ENCODE peak calls at places on chromosomes 12 and 14, in four cellular contexts. Z is mucosa of descending colon, F is NCI-H1436, Y is Calu3. D is an unnamed sample.

GRCh38 chr12:79371226-79371625 is 319.5 kb downstream of the PAWR start:
- DNase-seq in Z (no peak), F (no peak), Y (no peak), D (no peak)

GRCh38 chr14:93075891-93076290 is 39.8 kb downstream of the ITPK1 start:
- DNase-seq in Z (no peak), F (no peak), Y (no peak), D (no peak)

GRCh38 chr12:125185740-125186470 is 120.7 kb downstream of the AACS start:
- DNase-seq in Z (peak; percentile 77), F (peak; percentile 80), Y (peak; percentile 89), D (peak; percentile 86)

GRCh38 chr12:111406474-111407370 is 999 bp downstream of the SH2B3 start:
- DNase-seq in Z (no peak), F (no peak), Y (no peak), D (peak; percentile 43)

GRCh38 chr12:115937345-115937744 is 340.1 kb downstream of the MED13L start:
- DNase-seq in Z (no peak), F (no peak), Y (no peak), D (no peak)

GRCh38 chr14:54627718-54628345 is 60.9 kb downstream of the SAMD4A start:
- DNase-seq in Z (peak; percentile 45), F (no peak), Y (no peak), D (peak; percentile 35)

GRCh38 chr12:11706509-11707331 is 57.2 kb downstream of the ETV6 start:
- DNase-seq in Z (no peak), F (no peak), Y (peak; percentile 50), D (no peak)

GRCh38 chr12:54723653-54724256 is 75.6 kb upstream of the DCD start:
- DNase-seq in Z (peak; percentile 10), F (no peak), Y (peak; percentile 21), D (no peak)

GRCh38 chr14:53124778-53125177 is 28.3 kb downstream of the DDHD1 start:
- DNase-seq in Z (no peak), F (no peak), Y (no peak), D (no peak)